ENCODE peak calls at places on chromosomes 12 and 14, in five cellular contexts. A is IMR-90, R is mesenchymal stem cell, E is H9, Q is mesendoderm. H is an unnamed sample.

GRCh38 chr12:121800694-121801600 is 2.9 kb upstream of the SETD1B start:
- DNase-seq in A (peak; percentile 83), R (peak; percentile 86), E (peak; percentile 76), Q (peak; percentile 83), H (no peak)

GRCh38 chr12:70243510-70244331 is 488 bp downstream of the CNOT2 start:
- DNase-seq in A (peak; percentile 61), R (peak; percentile 77), E (peak; percentile 80), Q (peak; percentile 85), H (peak; percentile 67)

GRCh38 chr12:93743999-93744689 is 67.0 kb downstream of the CRADD start:
- DNase-seq in A (no peak), R (no peak), E (no peak), Q (no peak), H (no peak)

GRCh38 chr12:87025976-87026375 is 769.8 kb upstream of the MGAT4C start:
- DNase-seq in A (no peak), R (peak; percentile 16), E (no peak), Q (no peak), H (no peak)

GRCh38 chr14:21091784-21092146 is 6.7 kb downstream of the ZNF219 start:
- DNase-seq in A (no peak), R (no peak), E (no peak), Q (no peak), H (no peak)

GRCh38 chr12:79674629-79675028 is 16.1 kb downstream of the PAWR start:
- DNase-seq in A (peak; percentile 72), R (peak; percentile 32), E (no peak), Q (no peak), H (no peak)

GRCh38 chr14:50804181-50804721 is 26.7 kb downstream of the NIN start:
- DNase-seq in A (peak; percentile 76), R (peak; percentile 55), E (no peak), Q (no peak), H (no peak)

GRCh38 chr12:100987552-100988277 is 193.1 kb downstream of the ANO4 start:
- DNase-seq in A (peak; percentile 70), R (peak; percentile 60), E (peak; percentile 77), Q (peak; percentile 91), H (peak; percentile 31)

GRCh38 chr14:71004481-71004880 is 97.2 kb downstream of the PCNX1 start:
- DNase-seq in A (peak; percentile 30), R (no peak), E (no peak), Q (no peak), H (no peak)

GRCh38 chr14:61671086-61671485 is 24.2 kb upstream of the HIF1A start:
- DNase-seq in A (no peak), R (no peak), E (no peak), Q (no peak), H (no peak)

GRCh38 chr14:73785834-73786631 is 65.6 kb upstream of the PTGR2 start:
- DNase-seq in A (peak; percentile 96), R (peak; percentile 98), E (peak; percentile 45), Q (peak; percentile 65), H (no peak)

GRCh38 chr14:91307046-91307445 is 62.5 kb upstream of the GPR68 start:
- DNase-seq in A (no peak), R (no peak), E (no peak), Q (no peak), H (no peak)

GRCh38 chr12:104957388-104958008 is 592 bp downstream of the SLC41A2 start:
- DNase-seq in A (no peak), R (peak; percentile 18), E (no peak), Q (no peak), H (no peak)

GRCh38 chr14:71248204-71248603 is 340.9 kb downstream of the PCNX1 start:
- DNase-seq in A (peak; percentile 65), R (peak; percentile 30), E (no peak), Q (no peak), H (no peak)

GRCh38 chr12:4107911-4108697 is 165.5 kb upstream of the CCND2 start:
- DNase-seq in A (no peak), R (no peak), E (no peak), Q (no peak), H (no peak)

GRCh38 chr12:19491863-19492262 is 52.6 kb downstream of the AEBP2 start:
- DNase-seq in A (no peak), R (no peak), E (no peak), Q (no peak), H (no peak)

GRCh38 chr14:64955297-64955696 is 12.8 kb upstream of the GPX2 start:
- DNase-seq in A (no peak), R (no peak), E (no peak), Q (peak; percentile 66), H (no peak)

GRCh38 chr12:46659844-46660243 is 166.0 kb downstream of the SLC38A4 start:
- DNase-seq in A (no peak), R (peak; percentile 26), E (no peak), Q (no peak), H (no peak)

GRCh38 chr12:20865873-20866272 is 55.4 kb downstream of the SLCO1B3 start:
- DNase-seq in A (no peak), R (no peak), E (no peak), Q (no peak), H (no peak)

GRCh38 chr14:96627386-96627785 is 125.2 kb downstream of the PAPOLA start:
- DNase-seq in A (no peak), R (no peak), E (peak; percentile 18), Q (no peak), H (no peak)

GRCh38 chr14:91946313-91947195 is 940 bp downstream of the FBLN5 start:
- DNase-seq in A (peak; percentile 41), R (peak; percentile 40), E (no peak), Q (no peak), H (no peak)

GRCh38 chr12:11819643-11820042 is 170.2 kb downstream of the ETV6 start:
- DNase-seq in A (no peak), R (no peak), E (no peak), Q (no peak), H (no peak)

GRCh38 chr12:56521209-56521589 is 421 bp upstream of the RBMS2 start:
- DNase-seq in A (no peak), R (no peak), E (no peak), Q (no peak), H (no peak)
- H3K4me1 ChIP-seq in A (peaks cover 8% of the 10 kb centered on the region), R (peaks cover 8% of the 10 kb centered on the region), E (no peaks in the 10 kb centered on the region), Q (peaks cover 2% of the 10 kb centered on the region), H (peaks cover 8% of the 10 kb centered on the region)

GRCh38 chr12:110280784-110281548 is at the start of gene ATP2A2:
- DNase-seq in A (peak; percentile 85), R (peak; percentile 90), E (peak; percentile 87), Q (peak; percentile 90), H (peak; percentile 92)
- H3K18ac ChIP-seq in A (peak within 1 kb of the TSS; percentile 78), R (peak within 1 kb of the TSS; percentile 97), E (peak within 1 kb of the TSS; percentile 96), Q (peak within 1 kb of the TSS; percentile 96), H (peak within 1 kb of the TSS; percentile 100)

GRCh38 chr14:88493392-88494185 is 61.2 kb downstream of the PTPN21 start:
- DNase-seq in A (no peak), R (no peak), E (no peak), Q (no peak), H (no peak)

GRCh38 chr14:88490168-88490567 is 64.6 kb downstream of the PTPN21 start:
- DNase-seq in A (no peak), R (no peak), E (peak; percentile 33), Q (peak; percentile 20), H (no peak)

GRCh38 chr14:88492272-88493089 is 62.3 kb downstream of the PTPN21 start:
- DNase-seq in A (peak; percentile 81), R (peak; percentile 80), E (peak; percentile 72), Q (peak; percentile 78), H (peak; percentile 79)

GRCh38 chr14:88488897-88489296 is 65.9 kb downstream of the PTPN21 start:
- DNase-seq in A (no peak), R (no peak), E (no peak), Q (no peak), H (no peak)

DNA sequence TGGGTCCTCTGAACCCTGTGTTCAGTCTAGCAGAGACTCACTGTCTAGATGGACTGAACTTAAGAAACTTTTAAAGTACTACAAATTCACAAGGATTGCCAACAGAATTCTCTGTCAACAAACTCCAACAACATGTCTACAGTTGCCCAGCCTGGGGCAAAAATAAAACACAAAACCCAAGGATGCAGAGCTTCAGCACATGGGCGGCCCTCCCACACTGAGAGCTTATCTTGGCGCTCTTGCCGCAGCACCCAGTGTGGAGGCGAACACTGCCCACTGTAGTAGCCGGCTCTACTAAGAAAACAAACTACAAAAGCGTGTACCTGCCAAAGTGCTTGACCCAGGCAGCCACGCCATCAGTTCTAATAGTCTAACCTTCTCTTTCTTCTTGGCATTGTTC is 66.7 kb downstream of the PTPN21 start:
- DNase-seq in A (no peak), R (no peak), E (no peak), Q (no peak), H (no peak)
- H2BK5ac ChIP-seq in A (no peak overlapping the region), R (no peak overlapping the region), E (no peak overlapping the region), Q (no peak overlapping the region), H (no peak overlapping the region)

GRCh38 chr14:104582005-104582404 is 2.4 kb downstream of the C14orf180 start:
- DNase-seq in A (no peak), R (no peak), E (no peak), Q (no peak), H (no peak)
- H3K4me1 ChIP-seq in A (no peaks in the 10 kb centered on the region), R (no peaks in the 10 kb centered on the region), E (no peaks in the 10 kb centered on the region), Q (no peaks in the 10 kb centered on the region), H (no peaks in the 10 kb centered on the region)

GRCh38 chr14:68157971-68158371 is 338.4 kb downstream of the RAD51B start:
- DNase-seq in A (peak; percentile 41), R (no peak), E (no peak), Q (no peak), H (no peak)
- H3K18ac ChIP-seq in A (peak overlapping the region; percentile 98), R (no peak overlapping the region), E (no peak overlapping the region), Q (peak overlapping the region; percentile 68), H (no peak overlapping the region)

DNA sequence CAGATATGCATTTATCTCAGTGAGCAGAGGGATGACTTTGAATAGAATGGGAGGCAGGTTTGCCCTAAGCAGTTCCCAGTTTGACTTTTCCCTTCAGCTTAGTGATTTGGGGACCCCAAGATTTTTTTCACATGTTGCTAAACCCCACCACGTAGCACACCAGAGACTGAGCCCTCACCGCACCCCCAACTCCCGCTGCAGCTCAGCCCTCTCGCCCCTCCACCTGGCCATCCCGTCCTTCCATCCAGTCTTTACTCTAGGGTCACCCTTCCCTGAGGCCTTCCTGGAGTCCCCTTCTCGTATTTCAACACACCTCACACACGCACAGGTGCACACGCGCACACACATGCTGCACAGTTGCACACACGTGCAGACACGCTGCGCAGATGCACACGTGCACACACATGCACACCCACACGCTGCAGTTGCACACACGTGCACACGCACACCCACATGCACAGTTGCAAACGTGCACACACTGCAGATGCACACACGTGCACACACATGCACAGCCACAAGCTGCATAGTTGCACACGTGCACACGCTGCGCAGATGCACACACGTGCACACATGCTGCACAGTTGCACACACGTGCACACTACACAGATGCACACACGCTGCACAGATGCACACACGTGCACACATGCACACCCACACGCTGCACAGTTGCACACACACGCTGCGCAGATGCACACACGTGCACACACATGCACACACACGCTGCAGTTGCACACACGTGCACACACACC is 30.0 kb downstream of the HSP90AA1 start:
- DNase-seq in A (no peak), R (no peak), E (no peak), Q (no peak), H (no peak)
- H2BK5ac ChIP-seq in A (no peak overlapping the region), R (no peak overlapping the region), E (no peak overlapping the region), Q (no peak overlapping the region), H (no peak overlapping the region)